ENCODE peak calls at places on chromosomes 12 and 14, in ten cellular contexts. J is heart left ventricle; Y is HCT116; D is Karpas-422; N is NCI-H1105 treated with DMSO at 0.1 percent for 48 hours; R is epithelial cell of esophagus; F is right cardiac atrium; U is stimulated activated CD8-positive, alpha-beta memory T cell treated with anti-CD3 and anti-CD28 coated beads, Interleukin-4, amount 100 ng/mL, for 24 hours; K is fibroblast of villous mesenchyme; T is fibroblast of the aortic adventitia. I is an unnamed sample.

GRCh38 chr14:74954232-74954946 is 1.0 kb downstream of the PGF start:
- DNase-seq in J (peak), Y (no peak), D (no peak), N (peak), R (no peak), F (no peak), U (no peak), K (no peak), T (no peak), I (no peak)

GRCh38 chr12:106205208-106206069 is 42.4 kb downstream of the CKAP4 start:
- DNase-seq in J (peak), Y (peak), D (peak), N (peak), R (peak), F (peak), U (no peak), K (no peak), T (no peak), I (no peak)

GRCh38 chr12:102528111-102528510 is 47.7 kb upstream of the IGF1 start:
- DNase-seq in J (no peak), Y (no peak), D (no peak), N (no peak), R (no peak), F (no peak), U (no peak), K (no peak), T (peak), I (no peak)

GRCh38 chr14:68384335-68384734 is 408.5 kb downstream of the ZFP36L1 start:
- DNase-seq in J (peak), Y (no peak), D (no peak), N (no peak), R (peak), F (peak), U (no peak), K (peak), T (no peak), I (no peak)

GRCh38 chr12:113373966-113374365 is 15.6 kb downstream of the PLBD2 start:
- DNase-seq in J (no peak), Y (no peak), D (no peak), N (peak), R (peak), F (no peak), U (no peak), K (no peak), T (no peak), I (no peak)

GRCh38 chr12:13024151-13024946 is 19.8 kb upstream of the FAM234B start:
- DNase-seq in J (no peak), Y (peak), D (peak), N (no peak), R (peak), F (no peak), U (no peak), K (peak), T (peak), I (peak)

GRCh38 chr14:61710853-61711817 is 15.8 kb downstream of the HIF1A start:
- DNase-seq in J (no peak), Y (no peak), D (peak), N (peak), R (no peak), F (no peak), U (no peak), K (peak), T (no peak), I (no peak)

GRCh38 chr12:96219700-96220206 is 25.6 kb downstream of the ELK3 start:
- DNase-seq in J (no peak), Y (peak), D (no peak), N (peak), R (peak), F (no peak), U (no peak), K (peak), T (peak), I (peak)

GRCh38 chr14:88218119-88218915 is 104.8 kb downstream of the KCNK10 start:
- DNase-seq in J (no peak), Y (no peak), D (no peak), N (no peak), R (no peak), F (no peak), U (no peak), K (no peak), T (no peak), I (no peak)

GRCh38 chr12:105083551-105084105 is 630 bp downstream of the ALDH1L2 start:
- DNase-seq in J (peak), Y (no peak), D (no peak), N (no peak), R (peak), F (peak), U (no peak), K (peak), T (peak), I (peak)

GRCh38 chr14:28831126-28831525 is 64.5 kb downstream of the FOXG1 start:
- DNase-seq in J (no peak), Y (no peak), D (no peak), N (no peak), R (no peak), F (no peak), U (no peak), K (peak), T (no peak), I (no peak)

I was measured in brain microvascular endothelial cell.